ENCODE peak calls at places on chromosomes 4 and X, in nine cellular contexts. One of them, this sample, is unnamed. For H3K36me3, the result is how much of the 10 kb centered on the place peaks cover.

GRCh38 chrX:119762718-119763117 is 4.3 kb downstream of the SOWAHD start:
- DNase-seq in HepG2: no peak
- DNase-seq in transverse colon: no peak
- DNase-seq in HCT116: no peak
- DNase-seq in suprapubic skin: no peak
- DNase-seq in sigmoid colon: no peak
- DNase-seq in H1: no peak
- DNase-seq in SK-N-SH: no peak
- DNase-seq in stomach: no peak
- DNase-seq in this sample: no peak

GRCh38 chr4:109368661-109369060 is 65.0 kb upstream of the SEC24B start:
- DNase-seq in HepG2: no peak
- DNase-seq in transverse colon: no peak
- DNase-seq in HCT116: no peak
- DNase-seq in suprapubic skin: no peak
- DNase-seq in sigmoid colon: no peak
- DNase-seq in H1: no peak
- DNase-seq in SK-N-SH: no peak
- DNase-seq in stomach: no peak
- DNase-seq in this sample: no peak

GRCh38 chr4:87853108-87853507 is 20.3 kb downstream of the MEPE start:
- DNase-seq in HepG2: peak
- DNase-seq in transverse colon: no peak
- DNase-seq in HCT116: peak
- DNase-seq in suprapubic skin: no peak
- DNase-seq in sigmoid colon: no peak
- DNase-seq in H1: no peak
- DNase-seq in SK-N-SH: peak
- DNase-seq in stomach: no peak
- DNase-seq in this sample: no peak

GRCh38 chr4:185113340-185113739 is 29.7 kb upstream of the SLC25A4 start:
- DNase-seq in HepG2: no peak
- DNase-seq in transverse colon: no peak
- DNase-seq in HCT116: no peak
- DNase-seq in suprapubic skin: no peak
- DNase-seq in sigmoid colon: no peak
- DNase-seq in H1: no peak
- DNase-seq in SK-N-SH: no peak
- DNase-seq in stomach: no peak
- DNase-seq in this sample: no peak

GRCh38 chr4:24637173-24637572 is 52.8 kb upstream of the DHX15 start:
- DNase-seq in HepG2: no peak
- DNase-seq in transverse colon: no peak
- DNase-seq in HCT116: no peak
- DNase-seq in suprapubic skin: no peak
- DNase-seq in sigmoid colon: no peak
- DNase-seq in H1: no peak
- DNase-seq in SK-N-SH: no peak
- DNase-seq in stomach: no peak
- DNase-seq in this sample: no peak

GRCh38 chr4:145694929-145695328 is 15.0 kb downstream of the C4orf51 start:
- DNase-seq in HepG2: no peak
- DNase-seq in transverse colon: no peak
- DNase-seq in HCT116: no peak
- DNase-seq in suprapubic skin: no peak
- DNase-seq in sigmoid colon: no peak
- DNase-seq in H1: no peak
- DNase-seq in SK-N-SH: no peak
- DNase-seq in stomach: no peak
- DNase-seq in this sample: no peak

GRCh38 chr4:145177511-145177905 is 2.9 kb downstream of the OTUD4 start:
- DNase-seq in HepG2: no peak
- DNase-seq in transverse colon: no peak
- DNase-seq in HCT116: no peak
- DNase-seq in suprapubic skin: no peak
- DNase-seq in sigmoid colon: no peak
- DNase-seq in H1: no peak
- DNase-seq in SK-N-SH: no peak
- DNase-seq in stomach: no peak
- DNase-seq in this sample: no peak

GRCh38 chrX:91331476-91331875 is 103.2 kb upstream of the PABPC5 start:
- DNase-seq in HepG2: no peak
- DNase-seq in transverse colon: no peak
- DNase-seq in HCT116: no peak
- DNase-seq in suprapubic skin: no peak
- DNase-seq in sigmoid colon: no peak
- DNase-seq in H1: no peak
- DNase-seq in SK-N-SH: no peak
- DNase-seq in stomach: no peak
- DNase-seq in this sample: no peak

GRCh38 chr4:78645853-78646757 is 94.5 kb downstream of the ANXA3 start:
- DNase-seq in HepG2: peak
- DNase-seq in transverse colon: peak
- DNase-seq in HCT116: no peak
- DNase-seq in suprapubic skin: peak
- DNase-seq in sigmoid colon: peak
- DNase-seq in H1: no peak
- DNase-seq in SK-N-SH: no peak
- DNase-seq in stomach: peak
- DNase-seq in this sample: peak

GRCh38 chr4:159540501-159540900 is 437.6 kb downstream of the RAPGEF2 start:
- DNase-seq in HepG2: no peak
- DNase-seq in transverse colon: no peak
- DNase-seq in HCT116: no peak
- DNase-seq in suprapubic skin: no peak
- DNase-seq in sigmoid colon: no peak
- DNase-seq in H1: no peak
- DNase-seq in SK-N-SH: no peak
- DNase-seq in stomach: no peak
- DNase-seq in this sample: no peak

DNA sequence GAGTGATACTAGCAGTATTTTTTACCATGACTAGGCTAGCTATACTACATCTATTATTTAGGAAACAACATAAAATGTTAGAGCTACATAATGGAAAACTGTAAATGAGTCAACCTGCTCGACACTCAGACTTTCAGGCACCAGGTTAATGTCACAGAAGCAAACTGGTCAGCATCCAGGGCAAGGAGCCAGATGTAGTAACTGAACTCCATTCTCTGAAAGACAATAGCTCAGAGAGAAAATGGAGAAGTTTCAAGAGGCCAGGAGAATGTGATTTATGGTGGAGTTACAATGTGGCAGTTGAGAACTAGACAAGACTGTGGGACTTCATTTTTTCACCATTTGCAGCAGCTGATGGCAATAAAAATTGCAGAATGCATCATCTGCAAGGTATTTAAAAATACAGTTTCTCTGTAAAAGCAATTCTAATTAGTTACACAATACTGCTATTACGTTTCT is 342.7 kb upstream of the PABPC4L start:
- DNase-seq in HepG2: no peak
- DNase-seq in transverse colon: peak
- DNase-seq in HCT116: peak
- DNase-seq in suprapubic skin: no peak
- DNase-seq in sigmoid colon: peak
- DNase-seq in H1: no peak
- DNase-seq in SK-N-SH: no peak
- DNase-seq in stomach: no peak
- DNase-seq in this sample: no peak
- TF ChIP-seq POLR2AphosphoS5 in HepG2: no peak
- TF ChIP-seq POLR2AphosphoS5 in transverse colon: peak
- TF ChIP-seq POLR2AphosphoS5 in HCT116: no peak
- TF ChIP-seq POLR2AphosphoS5 in suprapubic skin: no peak
- TF ChIP-seq POLR2AphosphoS5 in sigmoid colon: peak
- TF ChIP-seq POLR2AphosphoS5 in H1: no peak
- TF ChIP-seq POLR2AphosphoS5 in SK-N-SH: no peak
- TF ChIP-seq POLR2AphosphoS5 in stomach: no peak
- TF ChIP-seq POLR2AphosphoS5 in this sample: no peak

DNA sequence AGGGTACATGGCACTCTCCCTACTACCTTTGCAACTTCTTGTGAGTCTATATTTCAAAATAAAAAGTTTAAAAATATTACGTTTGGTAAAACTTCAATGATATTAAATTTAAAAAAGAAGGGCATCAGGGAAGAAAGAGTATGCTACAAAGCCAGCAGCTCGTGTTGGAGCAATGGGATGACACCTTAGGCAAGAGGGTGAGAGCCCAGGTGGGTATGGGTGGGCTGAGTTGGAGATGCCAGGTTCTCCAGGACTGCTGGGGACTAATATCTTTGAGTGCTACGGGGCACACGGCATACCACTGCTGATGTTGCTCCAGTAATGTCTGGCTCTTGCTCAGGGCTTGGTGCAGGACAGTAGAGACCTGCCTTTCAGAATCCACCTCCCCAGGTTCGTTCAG is 132.4 kb downstream of the EVC2 start:
- DNase-seq in HepG2: no peak
- DNase-seq in transverse colon: no peak
- DNase-seq in HCT116: no peak
- DNase-seq in suprapubic skin: no peak
- DNase-seq in sigmoid colon: no peak
- DNase-seq in H1: no peak
- DNase-seq in SK-N-SH: no peak
- DNase-seq in stomach: no peak
- DNase-seq in this sample: no peak
- H3K36me3 ChIP-seq in HepG2: under half
- H3K36me3 ChIP-seq in transverse colon: under half
- H3K36me3 ChIP-seq in HCT116: under half
- H3K36me3 ChIP-seq in suprapubic skin: under half
- H3K36me3 ChIP-seq in sigmoid colon: under half
- H3K36me3 ChIP-seq in H1: under half
- H3K36me3 ChIP-seq in SK-N-SH: under half
- H3K36me3 ChIP-seq in stomach: half or more
- H3K36me3 ChIP-seq in this sample: under half

GRCh38 chrX:24023538-24023937 is 3.4 kb downstream of the KLHL15 start:
- DNase-seq in HepG2: no peak
- DNase-seq in transverse colon: no peak
- DNase-seq in HCT116: no peak
- DNase-seq in suprapubic skin: no peak
- DNase-seq in sigmoid colon: no peak
- DNase-seq in H1: no peak
- DNase-seq in SK-N-SH: no peak
- DNase-seq in stomach: no peak
- DNase-seq in this sample: no peak
- H3K27ac ChIP-seq in HepG2: peak
- H3K27ac ChIP-seq in transverse colon: no peak
- H3K27ac ChIP-seq in HCT116: no peak
- H3K27ac ChIP-seq in suprapubic skin: no peak
- H3K27ac ChIP-seq in sigmoid colon: peak
- H3K27ac ChIP-seq in H1: no peak
- H3K27ac ChIP-seq in SK-N-SH: peak
- H3K27ac ChIP-seq in stomach: no peak
- H3K27ac ChIP-seq in this sample: peak

DNA sequence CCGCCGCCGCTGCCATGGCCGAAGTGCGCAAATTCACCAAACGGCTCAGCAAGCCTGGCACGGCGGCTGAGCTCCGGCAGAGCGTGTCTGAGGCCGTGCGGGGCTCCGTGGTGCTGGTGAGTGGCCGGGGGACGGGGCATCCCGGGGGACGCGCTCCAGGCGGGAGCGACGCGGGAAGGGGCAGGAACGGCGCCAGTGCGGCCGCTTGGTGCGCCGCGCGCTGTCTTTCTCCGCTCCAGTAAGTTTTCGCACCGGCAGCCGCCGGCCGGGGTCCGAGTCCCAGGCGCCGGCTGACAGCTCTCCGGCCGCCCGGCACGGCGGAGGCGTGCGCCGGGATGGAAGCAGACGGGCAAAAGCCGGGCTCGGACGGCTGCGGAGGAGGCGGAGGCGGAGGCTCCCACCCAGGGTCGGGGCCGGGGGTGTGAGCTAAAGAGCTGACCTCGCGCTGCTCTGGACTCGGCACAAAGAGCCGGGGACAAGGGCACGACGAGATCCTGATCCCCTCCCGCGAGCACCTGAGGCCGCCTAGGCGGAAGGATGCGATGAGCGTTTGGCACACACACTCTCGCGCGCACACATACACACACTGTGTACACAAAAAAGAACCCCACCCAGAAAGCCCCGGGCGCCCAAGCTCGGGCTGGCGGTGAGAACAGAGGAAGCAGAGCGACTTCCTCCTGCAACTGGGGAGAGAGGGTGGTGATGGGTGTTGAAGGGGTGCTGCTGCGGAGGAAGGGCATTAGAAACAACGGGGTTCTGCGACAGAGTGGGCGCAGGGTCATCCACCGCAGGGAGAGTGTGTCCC is 545 bp downstream of the DOCK11 start:
- DNase-seq in HepG2: no peak
- DNase-seq in transverse colon: peak
- DNase-seq in HCT116: no peak
- DNase-seq in suprapubic skin: peak
- DNase-seq in sigmoid colon: peak
- DNase-seq in H1: no peak
- DNase-seq in SK-N-SH: peak
- DNase-seq in stomach: peak
- DNase-seq in this sample: no peak
- TF ChIP-seq POLR2AphosphoS5 in HepG2: no peak
- TF ChIP-seq POLR2AphosphoS5 in transverse colon: no peak
- TF ChIP-seq POLR2AphosphoS5 in HCT116: no peak
- TF ChIP-seq POLR2AphosphoS5 in suprapubic skin: no peak
- TF ChIP-seq POLR2AphosphoS5 in sigmoid colon: no peak
- TF ChIP-seq POLR2AphosphoS5 in H1: no peak
- TF ChIP-seq POLR2AphosphoS5 in SK-N-SH: no peak
- TF ChIP-seq POLR2AphosphoS5 in stomach: no peak
- TF ChIP-seq POLR2AphosphoS5 in this sample: peak

GRCh38 chr4:86759298-86759697 is 89.9 kb downstream of the SLC10A6 start:
- DNase-seq in HepG2: no peak
- DNase-seq in transverse colon: no peak
- DNase-seq in HCT116: no peak
- DNase-seq in suprapubic skin: no peak
- DNase-seq in sigmoid colon: no peak
- DNase-seq in H1: no peak
- DNase-seq in SK-N-SH: no peak
- DNase-seq in stomach: no peak
- DNase-seq in this sample: no peak

GRCh38 chr4:86757468-86757867 is 91.7 kb downstream of the SLC10A6 start:
- DNase-seq in HepG2: no peak
- DNase-seq in transverse colon: no peak
- DNase-seq in HCT116: no peak
- DNase-seq in suprapubic skin: no peak
- DNase-seq in sigmoid colon: no peak
- DNase-seq in H1: no peak
- DNase-seq in SK-N-SH: no peak
- DNase-seq in stomach: no peak
- DNase-seq in this sample: no peak

GRCh38 chr4:86762649-86763048 is 86.5 kb downstream of the SLC10A6 start:
- DNase-seq in HepG2: no peak
- DNase-seq in transverse colon: no peak
- DNase-seq in HCT116: no peak
- DNase-seq in suprapubic skin: no peak
- DNase-seq in sigmoid colon: no peak
- DNase-seq in H1: no peak
- DNase-seq in SK-N-SH: no peak
- DNase-seq in stomach: no peak
- DNase-seq in this sample: no peak
- H3K36me3 ChIP-seq in HepG2: under half
- H3K36me3 ChIP-seq in transverse colon: under half
- H3K36me3 ChIP-seq in HCT116: under half
- H3K36me3 ChIP-seq in suprapubic skin: under half
- H3K36me3 ChIP-seq in sigmoid colon: under half
- H3K36me3 ChIP-seq in H1: under half
- H3K36me3 ChIP-seq in SK-N-SH: under half
- H3K36me3 ChIP-seq in stomach: under half
- H3K36me3 ChIP-seq in this sample: under half

GRCh38 chr4:21544410-21544809 is 404.2 kb downstream of the KCNIP4 start:
- DNase-seq in HepG2: no peak
- DNase-seq in transverse colon: no peak
- DNase-seq in HCT116: no peak
- DNase-seq in suprapubic skin: no peak
- DNase-seq in sigmoid colon: no peak
- DNase-seq in H1: no peak
- DNase-seq in SK-N-SH: no peak
- DNase-seq in stomach: no peak
- DNase-seq in this sample: no peak
- H3K27ac ChIP-seq in HepG2: no peak
- H3K27ac ChIP-seq in transverse colon: no peak
- H3K27ac ChIP-seq in HCT116: no peak
- H3K27ac ChIP-seq in suprapubic skin: no peak
- H3K27ac ChIP-seq in sigmoid colon: no peak
- H3K27ac ChIP-seq in H1: no peak
- H3K27ac ChIP-seq in SK-N-SH: no peak
- H3K27ac ChIP-seq in stomach: no peak
- H3K27ac ChIP-seq in this sample: no peak